ENCODE peak calls at places on chromosomes 4 and X, in four cellular contexts. One of them, this sample, is unnamed.

GRCh38 chr4:67700119-67700873 is 659 bp downstream of the UBA6 start:
- DNase-seq in AG04450: no peak
- DNase-seq in GM12864: peak
- DNase-seq in cardiac fibroblast: no peak
- DNase-seq in this sample: no peak

GRCh38 chr4:65227628-65228027 is 442.7 kb downstream of the EPHA5 start:
- DNase-seq in AG04450: no peak
- DNase-seq in GM12864: no peak
- DNase-seq in cardiac fibroblast: no peak
- DNase-seq in this sample: no peak

GRCh38 chrX:70196961-70197805 is 19.9 kb downstream of the DGAT2L6 start:
- DNase-seq in GM12864: peak
- DNase-seq in cardiac fibroblast: peak
- DNase-seq in AG04450: no peak
- DNase-seq in this sample: peak

GRCh38 chrX:132180929-132181328 is 38.3 kb downstream of the RAP2C start:
- DNase-seq in AG04450: no peak
- DNase-seq in cardiac fibroblast: no peak
- DNase-seq in GM12864: no peak
- DNase-seq in this sample: no peak

GRCh38 chr4:157005831-157006230 is 34.2 kb upstream of the PDGFC start:
- DNase-seq in AG04450: no peak
- DNase-seq in cardiac fibroblast: no peak
- DNase-seq in GM12864: no peak
- DNase-seq in this sample: no peak

GRCh38 chrX:65697915-65698796 is 30.7 kb downstream of the MSN start:
- DNase-seq in AG04450: no peak
- DNase-seq in cardiac fibroblast: peak
- DNase-seq in GM12864: peak
- DNase-seq in this sample: no peak

GRCh38 chr4:23297327-23297726 is 592.5 kb downstream of the PPARGC1A start:
- DNase-seq in cardiac fibroblast: no peak
- DNase-seq in AG04450: no peak
- DNase-seq in GM12864: no peak
- DNase-seq in this sample: no peak

GRCh38 chr4:94076498-94076897 is 131.2 kb upstream of the SMARCAD1 start:
- DNase-seq in GM12864: no peak
- DNase-seq in cardiac fibroblast: no peak
- DNase-seq in AG04450: no peak
- DNase-seq in this sample: no peak

GRCh38 chr4:180798016-180798574 is 1445.1 kb upstream of the TENM3 start:
- DNase-seq in GM12864: no peak
- DNase-seq in AG04450: no peak
- DNase-seq in cardiac fibroblast: no peak
- DNase-seq in this sample: no peak

GRCh38 chr4:15003441-15003890 is 1.2 kb downstream of the CPEB2 start:
- DNase-seq in AG04450: no peak
- DNase-seq in GM12864: no peak
- DNase-seq in cardiac fibroblast: peak
- DNase-seq in this sample: peak

GRCh38 chr4:173801361-173801760 is 271.3 kb upstream of the HAND2 start:
- DNase-seq in AG04450: no peak
- DNase-seq in cardiac fibroblast: no peak
- DNase-seq in GM12864: no peak
- DNase-seq in this sample: no peak

GRCh38 chrX:51641421-51642021 is 22.8 kb upstream of the CENPVL3 start:
- DNase-seq in AG04450: peak
- DNase-seq in GM12864: no peak
- DNase-seq in cardiac fibroblast: peak
- DNase-seq in this sample: peak

GRCh38 chr4:154593868-154594267 is 3.3 kb upstream of the FGA start:
- DNase-seq in GM12864: no peak
- DNase-seq in cardiac fibroblast: no peak
- DNase-seq in AG04450: no peak
- DNase-seq in this sample: no peak

GRCh38 chr4:137531951-137532868 is at the start of gene PCDH18:
- DNase-seq in GM12864: peak
- DNase-seq in cardiac fibroblast: peak
- DNase-seq in AG04450: peak
- DNase-seq in this sample: peak

GRCh38 chrX:137052641-137053235 is 18.9 kb upstream of the GPR101 start:
- DNase-seq in GM12864: no peak
- DNase-seq in AG04450: no peak
- DNase-seq in cardiac fibroblast: no peak
- DNase-seq in this sample: no peak

GRCh38 chr4:62144431-62144830 is 944.3 kb downstream of the ADGRL3 start:
- DNase-seq in AG04450: no peak
- DNase-seq in GM12864: no peak
- DNase-seq in cardiac fibroblast: no peak
- DNase-seq in this sample: no peak

GRCh38 chrX:38880460-38880859 is 79.2 kb downstream of the MID1IP1 start:
- DNase-seq in GM12864: no peak
- DNase-seq in cardiac fibroblast: no peak
- DNase-seq in AG04450: no peak
- DNase-seq in this sample: no peak

GRCh38 chr4:15729910-15730533 is 27.2 kb downstream of the BST1 start:
- DNase-seq in AG04450: no peak
- DNase-seq in GM12864: peak
- DNase-seq in cardiac fibroblast: peak
- DNase-seq in this sample: no peak

GRCh38 chr4:114383721-114384120 is 214.9 kb upstream of the UGT8 start:
- DNase-seq in GM12864: no peak
- DNase-seq in cardiac fibroblast: peak
- DNase-seq in AG04450: peak
- DNase-seq in this sample: peak

GRCh38 chr4:129218355-129218754 is 122.4 kb downstream of the C4orf33 start:
- DNase-seq in AG04450: no peak
- DNase-seq in GM12864: no peak
- DNase-seq in cardiac fibroblast: peak
- DNase-seq in this sample: no peak

GRCh38 chr4:1463088-1463926 is 57.1 kb upstream of the NKX1-1 start:
- DNase-seq in GM12864: no peak
- DNase-seq in AG04450: peak
- DNase-seq in cardiac fibroblast: peak
- DNase-seq in this sample: peak

GRCh38 chr4:37628977-37629609 is 57.1 kb downstream of the RELL1 start:
- DNase-seq in cardiac fibroblast: peak
- DNase-seq in AG04450: peak
- DNase-seq in GM12864: no peak
- DNase-seq in this sample: peak

GRCh38 chr4:84379881-84380618 is 119.0 kb downstream of the NKX6-1 start:
- DNase-seq in GM12864: no peak
- DNase-seq in AG04450: no peak
- DNase-seq in cardiac fibroblast: peak
- DNase-seq in this sample: peak

GRCh38 chrX:68652327-68652930 is 5.0 kb downstream of the STARD8 start:
- DNase-seq in AG04450: no peak
- DNase-seq in GM12864: no peak
- DNase-seq in cardiac fibroblast: peak
- DNase-seq in this sample: no peak

GRCh38 chr4:31518796-31519250 is 798.7 kb downstream of the PCDH7 start:
- DNase-seq in AG04450: no peak
- DNase-seq in cardiac fibroblast: peak
- DNase-seq in GM12864: no peak
- DNase-seq in this sample: peak

GRCh38 chrX:155747520-155747919 is 133.6 kb upstream of the VAMP7 start:
- DNase-seq in cardiac fibroblast: peak
- DNase-seq in GM12864: no peak
- DNase-seq in AG04450: no peak
- DNase-seq in this sample: no peak

GRCh38 chr4:125244848-125245450 is 69.8 kb upstream of the FAT4 start:
- DNase-seq in AG04450: no peak
- DNase-seq in GM12864: no peak
- DNase-seq in cardiac fibroblast: peak
- DNase-seq in this sample: no peak

GRCh38 chrX:8731579-8732395 is at the start of gene ANOS1:
- DNase-seq in GM12864: no peak
- DNase-seq in AG04450: no peak
- DNase-seq in cardiac fibroblast: peak
- DNase-seq in this sample: no peak

GRCh38 chrX:132594129-132594528 is 105.3 kb upstream of the MBNL3 start:
- DNase-seq in AG04450: no peak
- DNase-seq in GM12864: no peak
- DNase-seq in cardiac fibroblast: no peak
- DNase-seq in this sample: peak

GRCh38 chr4:1981251-1982055 is 27.3 kb downstream of the NELFA start:
- DNase-seq in AG04450: no peak
- DNase-seq in cardiac fibroblast: no peak
- DNase-seq in GM12864: no peak
- DNase-seq in this sample: peak

GRCh38 chr4:95505149-95505548 is 43.6 kb downstream of the UNC5C start:
- DNase-seq in GM12864: no peak
- DNase-seq in cardiac fibroblast: peak
- DNase-seq in AG04450: peak
- DNase-seq in this sample: peak

GRCh38 chr4:85092536-85092935 is 126.0 kb upstream of the WDFY3 start:
- DNase-seq in GM12864: no peak
- DNase-seq in cardiac fibroblast: no peak
- DNase-seq in AG04450: no peak
- DNase-seq in this sample: no peak

GRCh38 chr4:8377103-8378075 is 63.1 kb downstream of the ACOX3 start:
- DNase-seq in cardiac fibroblast: no peak
- DNase-seq in GM12864: no peak
- DNase-seq in AG04450: no peak
- DNase-seq in this sample: no peak

DNA sequence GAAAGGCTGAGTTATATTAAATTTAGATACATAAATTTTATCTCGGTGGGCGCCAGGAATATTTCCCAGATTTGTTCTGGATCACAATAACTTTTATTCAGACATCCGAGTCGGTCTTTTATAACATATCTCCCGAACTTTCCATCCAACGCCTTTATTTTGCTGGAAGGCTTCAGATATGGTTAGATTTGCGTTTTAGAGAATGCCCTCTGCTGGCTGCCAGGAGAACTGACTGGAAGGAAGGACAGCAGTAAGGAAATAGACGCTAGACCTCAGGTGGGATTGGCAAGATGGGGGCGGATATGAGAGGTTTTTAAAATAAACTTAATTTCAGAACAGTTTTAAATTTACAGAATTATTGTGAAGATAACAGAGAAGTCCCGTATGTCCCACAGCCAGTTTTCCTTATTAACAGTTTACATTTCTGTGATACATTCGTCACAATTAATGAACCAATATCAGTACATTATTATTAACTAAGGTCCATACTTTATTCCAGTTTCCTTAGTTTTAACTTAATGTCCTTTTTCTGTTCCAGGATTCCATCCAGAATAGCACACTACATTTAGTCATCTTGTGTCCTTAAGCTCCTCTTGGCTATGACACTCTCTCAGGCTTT is 4.6 kb upstream of the KANTR start:
- DNase-seq in cardiac fibroblast: peak
- DNase-seq in AG04450: no peak
- DNase-seq in GM12864: no peak
- DNase-seq in this sample: peak
- H3K4me3 ChIP-seq in cardiac fibroblast: peak
- H3K4me3 ChIP-seq in AG04450: peak
- H3K4me3 ChIP-seq in GM12864: no peak
- H3K4me3 ChIP-seq in this sample: peak

GRCh38 chr4:113179091-113179490 is 129.6 kb downstream of the ANK2 start:
- DNase-seq in AG04450: no peak
- DNase-seq in cardiac fibroblast: no peak
- DNase-seq in GM12864: no peak
- DNase-seq in this sample: peak
- TF ChIP-seq CTCF in AG04450: no peak
- TF ChIP-seq CTCF in cardiac fibroblast: no peak
- TF ChIP-seq CTCF in GM12864: no peak
- TF ChIP-seq CTCF in this sample: no peak

DNA sequence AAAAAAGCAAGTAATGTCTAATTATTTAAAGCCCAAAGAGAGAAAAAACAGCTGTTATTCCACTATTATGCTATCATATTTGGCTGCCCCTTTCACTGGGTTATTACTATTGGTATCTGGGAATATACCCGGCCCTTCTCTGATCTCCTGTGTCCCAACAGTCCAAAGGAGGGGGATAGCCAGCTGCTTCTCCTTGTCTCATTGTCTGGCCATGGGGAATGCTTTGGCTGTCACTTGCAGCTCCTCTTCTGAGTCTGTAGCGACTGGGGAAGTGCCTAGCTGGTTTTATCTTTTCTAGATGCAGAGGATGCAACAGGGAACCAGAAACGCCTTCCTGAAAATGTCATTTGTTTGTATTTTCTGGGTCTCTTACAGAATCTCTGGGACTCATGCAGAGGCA is 33.9 kb downstream of the MGARP start:
- DNase-seq in cardiac fibroblast: no peak
- DNase-seq in GM12864: no peak
- DNase-seq in AG04450: no peak
- DNase-seq in this sample: no peak
- H3K4me3 ChIP-seq in cardiac fibroblast: no peak
- H3K4me3 ChIP-seq in GM12864: no peak
- H3K4me3 ChIP-seq in AG04450: no peak
- H3K4me3 ChIP-seq in this sample: no peak

DNA sequence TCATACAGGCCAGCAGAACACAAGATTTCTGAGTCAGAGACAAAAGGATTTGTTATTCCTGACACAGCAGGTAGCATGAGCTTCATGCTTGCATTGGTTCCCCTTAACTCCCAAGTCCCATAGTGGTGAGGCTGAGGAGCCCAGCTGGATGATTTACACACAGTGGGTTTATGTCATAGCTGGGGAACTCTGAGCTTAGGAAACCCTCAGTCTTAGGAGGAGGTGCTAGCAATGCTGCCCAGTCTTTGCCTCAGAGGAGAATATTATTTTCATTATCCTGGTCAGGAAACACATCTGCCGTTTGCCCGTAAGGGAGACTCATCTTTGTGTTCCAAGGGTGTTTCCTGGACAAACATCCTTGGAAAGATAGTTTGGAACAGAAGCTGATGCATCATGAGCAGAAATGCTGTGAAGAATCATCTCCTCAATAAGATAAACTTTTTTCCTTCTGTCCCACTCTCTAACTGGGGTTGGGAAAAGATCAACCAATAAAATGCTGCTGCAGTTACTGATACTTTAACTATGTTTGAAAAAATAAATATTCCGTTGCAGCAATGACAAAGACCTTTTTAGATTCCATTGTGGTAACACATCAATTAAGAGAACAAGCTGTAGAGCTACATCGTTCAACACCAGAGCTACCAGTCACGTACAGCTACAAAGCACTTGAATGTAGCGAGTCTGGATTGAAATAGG is 146.8 kb downstream of the DCLK2 start:
- DNase-seq in GM12864: no peak
- DNase-seq in AG04450: peak
- DNase-seq in cardiac fibroblast: peak
- DNase-seq in this sample: peak
- TF ChIP-seq CTCF in GM12864: no peak
- TF ChIP-seq CTCF in AG04450: no peak
- TF ChIP-seq CTCF in cardiac fibroblast: no peak
- TF ChIP-seq CTCF in this sample: no peak

GRCh38 chr4:184534511-184535391 is 60.4 kb upstream of the IRF2 start:
- DNase-seq in GM12864: peak
- DNase-seq in cardiac fibroblast: peak
- DNase-seq in AG04450: no peak
- DNase-seq in this sample: peak
- H3K4me3 ChIP-seq in GM12864: peak
- H3K4me3 ChIP-seq in cardiac fibroblast: no peak
- H3K4me3 ChIP-seq in AG04450: no peak
- H3K4me3 ChIP-seq in this sample: no peak